ENCODE peak calls at places on chromosomes 16 and 17, in four cellular contexts. P is stimulated activated naive CD8-positive, alpha-beta T cell treated with anti-CD3 and anti-CD28 coated beads, Interleukin-15, amount 100 ng/mL, for 72 hours; O is fibroblast of lung; Y is ACHN. T is an unnamed sample.

GRCh38 chr16:23072084-23072599 is 77.1 kb downstream of the USP31 start:
- DNase-seq in Y (peak; percentile 74), P (no peak), O (peak; percentile 81), T (no peak)

GRCh38 chr17:49908782-49909714 is 59.9 kb upstream of the DLX4 start:
- DNase-seq in P (no peak), O (no peak), Y (no peak), T (no peak)

GRCh38 chr17:78759969-78760352 is 22.1 kb downstream of the CYTH1 start:
- DNase-seq in O (no peak), P (no peak), Y (no peak), T (peak; percentile 31)

GRCh38 chr17:28467456-28468025 is 5.9 kb upstream of the SLC13A2 start:
- DNase-seq in P (no peak), O (peak; percentile 88), Y (no peak), T (peak; percentile 73)

GRCh38 chr17:17494499-17495447 is 1.4 kb downstream of the RASD1 start:
- DNase-seq in Y (peak; percentile 8), P (peak; percentile 16), O (peak; percentile 53), T (no peak)

GRCh38 chr17:45852535-45853297 is 8.0 kb downstream of the SPPL2C start:
- DNase-seq in Y (peak; percentile 67), P (peak; percentile 49), O (peak; percentile 22), T (peak; percentile 73)

GRCh38 chr16:528111-529011 is 849 bp downstream of the CAPN15 start:
- DNase-seq in Y (peak; percentile 77), P (peak; percentile 49), O (peak; percentile 64), T (peak; percentile 86)

GRCh38 chr17:50128441-50129302 is 1.3 kb downstream of the SAMD14 start:
- DNase-seq in Y (no peak), P (no peak), O (no peak), T (no peak)

GRCh38 chr16:2964416-2965223 is 545 bp downstream of the KREMEN2 start:
- DNase-seq in Y (peak; percentile 89), P (peak; percentile 79), O (no peak), T (peak; percentile 87)

GRCh38 chr16:83533193-83533592 is 274.6 kb upstream of the HSBP1 start:
- DNase-seq in O (peak; percentile 73), Y (peak; percentile 86), P (no peak), T (peak; percentile 4)

GRCh38 chr16:56910654-56911539 is 21.0 kb upstream of the HERPUD1 start:
- DNase-seq in O (peak; percentile 97), P (no peak), Y (no peak), T (peak; percentile 93)

GRCh38 chr16:46949216-46949892 is 24.1 kb downstream of the DNAJA2 start:
- DNase-seq in O (no peak), P (no peak), Y (no peak), T (no peak)

GRCh38 chr16:88810166-88810867 is 1.4 kb downstream of the APRT start:
- DNase-seq in Y (no peak), P (no peak), O (no peak), T (peak; percentile 91)

GRCh38 chr16:67459858-67460144 is 21.2 kb downstream of the ATP6V0D1 start:
- DNase-seq in P (no peak), O (no peak), Y (no peak), T (no peak)

GRCh38 chr17:66200685-66201092 is 8.8 kb upstream of the CEP112 start:
- DNase-seq in Y (peak; percentile 77), P (peak; percentile 10), O (peak; percentile 80), T (peak; percentile 70)

GRCh38 chr17:78923660-78924453 is 1.3 kb downstream of the TIMP2 start:
- DNase-seq in P (peak; percentile 36), O (no peak), Y (peak; percentile 59), T (peak; percentile 64)

GRCh38 chr17:83053021-83053778 is 26.2 kb upstream of the METRNL start:
- DNase-seq in P (no peak), O (peak; percentile 48), Y (no peak), T (no peak)

GRCh38 chr16:12323007-12323699 is 346.6 kb downstream of the SNX29 start:
- DNase-seq in O (no peak), P (peak; percentile 63), Y (no peak), T (peak; percentile 44)

GRCh38 chr17:71522383-71522782 is 598.4 kb upstream of the SOX9 start:
- DNase-seq in O (peak; percentile 70), P (no peak), Y (no peak), T (no peak)

GRCh38 chr16:69404275-69404805 is 18.5 kb upstream of the TERF2 start:
- DNase-seq in O (peak; percentile 74), Y (peak; percentile 41), P (no peak), T (no peak)